ENCODE peak calls at places on chromosome 21, in five cellular contexts. T is heart right ventricle, B is esophagus muscularis mucosa, P is IMR-90, S is tibial artery. R is an unnamed sample. For H3K4me1, the result is how much of the 10 kb centered on the place peaks cover.

GRCh38 chr21:35982717-35983116 is 77.6 kb downstream of the SETD4 start:
- DNase-seq in T (no peak), S (no peak), P (no peak), B (no peak), R (no peak)

GRCh38 chr21:37455504-37455911 is 88.9 kb downstream of the DYRK1A start:
- DNase-seq in B (no peak), P (peak), S (no peak), T (no peak), R (no peak)

GRCh38 chr21:35072960-35073359 is 23.9 kb upstream of the RUNX1 start:
- DNase-seq in T (peak), S (no peak), B (no peak), P (peak), R (no peak)

GRCh38 chr21:28975401-28975800 is 17.3 kb downstream of the LTN1 start:
- DNase-seq in B (no peak), S (no peak), P (peak), T (no peak), R (no peak)

GRCh38 chr21:28447453-28447852 is 545.2 kb downstream of the LTN1 start:
- DNase-seq in P (peak), T (no peak), S (no peak), B (no peak), R (no peak)

GRCh38 chr21:37829043-37829442 is 87.2 kb downstream of the KCNJ6 start:
- DNase-seq in P (no peak), B (no peak), T (no peak), S (no peak), R (no peak)

GRCh38 chr21:41411449-41412089 is 14.5 kb upstream of the MX1 start:
- DNase-seq in P (no peak), B (no peak), T (no peak), S (no peak), R (peak)

GRCh38 chr21:19523731-19524130 is 1120.1 kb upstream of the TMPRSS15 start:
- DNase-seq in P (no peak), B (no peak), T (no peak), S (no peak), R (no peak)

GRCh38 chr21:15062566-15062965 is 2.2 kb downstream of the NRIP1 start:
- DNase-seq in S (no peak), P (no peak), T (no peak), B (no peak), R (no peak)

GRCh38 chr21:37675202-37675801 is 241.0 kb downstream of the KCNJ6 start:
- DNase-seq in T (peak), P (peak), S (no peak), B (no peak), R (peak)

GRCh38 chr21:18164933-18165332 is 79.7 kb upstream of the CHODL start:
- DNase-seq in T (no peak), B (no peak), P (no peak), S (no peak), R (no peak)

GRCh38 chr21:26769613-26770188 is 75.5 kb downstream of the ADAMTS1 start:
- DNase-seq in S (no peak), P (peak), T (peak), B (no peak), R (no peak)

GRCh38 chr21:20639026-20639425 is 359.2 kb upstream of the NCAM2 start:
- DNase-seq in S (no peak), T (no peak), B (no peak), P (no peak), R (no peak)

GRCh38 chr21:14962217-14962616 is 102.6 kb downstream of the NRIP1 start:
- DNase-seq in S (no peak), B (no peak), T (no peak), P (no peak), R (no peak)

GRCh38 chr21:35801388-35801787 is 258.9 kb downstream of the SETD4 start:
- DNase-seq in B (no peak), T (no peak), P (no peak), S (no peak), R (no peak)

GRCh38 chr21:35428041-35428400 is 378.9 kb upstream of the RUNX1 start:
- DNase-seq in T (no peak), S (no peak), P (peak), B (no peak), R (no peak)

GRCh38 chr21:34928637-34929036 is 120.5 kb downstream of the RUNX1 start:
- DNase-seq in T (no peak), B (no peak), S (no peak), P (no peak), R (no peak)

GRCh38 chr21:21434944-21435343 is 436.7 kb downstream of the NCAM2 start:
- DNase-seq in S (no peak), T (no peak), P (no peak), B (no peak), R (no peak)

GRCh38 chr21:36700961-36701911 is 2.3 kb downstream of the SIM2 start:
- DNase-seq in B (no peak), T (no peak), P (no peak), S (no peak), R (no peak)

GRCh38 chr21:15526793-15527192 is 203.0 kb upstream of the USP25 start:
- DNase-seq in T (no peak), P (no peak), B (no peak), S (no peak), R (no peak)

GRCh38 chr21:28892550-28893111 is 100.0 kb downstream of the LTN1 start:
- DNase-seq in T (no peak), P (no peak), S (no peak), B (no peak), R (no peak)

GRCh38 chr21:25752389-25752788 is 17.6 kb downstream of the GABPA start:
- DNase-seq in T (no peak), B (no peak), P (no peak), S (no peak), R (no peak)

GRCh38 chr21:36218691-36219090 is 62.1 kb downstream of the DOP1B start:
- DNase-seq in P (no peak), B (no peak), T (no peak), S (no peak), R (no peak)

GRCh38 chr21:35563885-35564451 is 496.4 kb downstream of the SETD4 start:
- DNase-seq in B (no peak), P (peak), S (peak), T (peak), R (no peak)

GRCh38 chr21:25296239-25296638 is 311.0 kb downstream of the MRPL39 start:
- DNase-seq in T (no peak), B (no peak), S (no peak), P (no peak), R (no peak)

GRCh38 chr21:27519357-27519756 is 552.5 kb upstream of the ADAMTS5 start:
- DNase-seq in T (no peak), P (peak), B (no peak), S (no peak), R (no peak)

GRCh38 chr21:37008705-37009104 is 2.2 kb downstream of the RIPPLY3 start:
- DNase-seq in S (no peak), P (no peak), B (no peak), T (no peak), R (no peak)

GRCh38 chr21:15794277-15794912 is 64.6 kb downstream of the USP25 start:
- DNase-seq in P (no peak), S (no peak), T (no peak), B (no peak), R (no peak)

GRCh38 chr21:27149034-27149433 is 182.1 kb upstream of the ADAMTS5 start:
- DNase-seq in B (no peak), S (no peak), T (no peak), P (peak), R (no peak)

GRCh38 chr21:25487046-25487594 is 120.2 kb downstream of the MRPL39 start:
- DNase-seq in P (no peak), T (no peak), B (no peak), S (no peak), R (no peak)

GRCh38 chr21:41451753-41452676 is 26.0 kb downstream of the MX1 start:
- DNase-seq in B (no peak), P (no peak), T (no peak), S (no peak), R (no peak)

GRCh38 chr21:15212214-15212613 is 147.4 kb upstream of the NRIP1 start:
- DNase-seq in B (no peak), S (no peak), P (no peak), T (no peak), R (no peak)

GRCh38 chr21:27505516-27505915 is 538.6 kb upstream of the ADAMTS5 start:
- DNase-seq in P (peak), T (no peak), B (no peak), S (no peak), R (no peak)

GRCh38 chr21:35381743-35382310 is 332.7 kb upstream of the RUNX1 start:
- DNase-seq in P (no peak), S (no peak), B (no peak), T (no peak), R (no peak)

GRCh38 chr21:24994717-24995116 is 612.6 kb downstream of the MRPL39 start:
- DNase-seq in P (no peak), S (no peak), B (no peak), T (no peak), R (no peak)

GRCh38 chr21:31180256-31181088 is 142.2 kb upstream of the KRTAP19-8 start:
- DNase-seq in S (no peak), P (peak), B (no peak), T (no peak), R (no peak)
- TF ChIP-seq CTCF in S (no peak), P (peak), B (peak), T (peak), R (peak)

DNA sequence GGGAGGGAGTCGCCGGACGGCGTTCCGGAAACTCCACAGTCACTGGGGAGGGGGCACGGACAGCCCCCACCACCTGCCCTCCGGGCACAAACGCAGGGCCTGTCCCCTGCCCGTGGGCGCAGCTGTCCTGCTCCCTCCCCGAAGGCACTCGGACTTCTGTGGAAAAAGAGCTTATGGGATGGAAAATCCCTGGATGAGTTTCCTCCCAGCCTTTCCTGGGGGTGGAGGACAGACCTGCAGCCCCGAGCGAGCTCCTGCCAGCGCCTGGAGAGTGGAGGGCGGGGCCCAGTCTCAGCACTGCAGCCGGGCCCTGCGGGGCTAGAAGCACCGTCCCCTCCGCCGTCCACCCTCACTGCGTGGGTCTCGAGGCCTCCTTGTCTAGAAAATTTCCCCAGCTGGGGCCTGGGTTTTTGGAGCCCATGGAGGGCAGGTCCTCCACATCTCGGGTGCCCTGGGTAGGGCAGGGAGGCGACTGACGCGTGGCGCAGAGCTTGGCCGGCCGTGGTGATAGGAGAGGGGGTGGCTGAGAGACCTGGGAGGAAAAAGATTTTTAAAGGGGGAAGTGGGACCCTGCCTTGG is 6.5 kb upstream of the COL6A1 start:
- DNase-seq in P (peak), T (peak), B (no peak), S (peak), R (no peak)
- H3K4me1 ChIP-seq in P (half or more), T (half or more), B (half or more), S (half or more), R (under half)

GRCh38 chr21:40049031-40049958 is 182.1 kb downstream of the PCP4 start:
- DNase-seq in P (peak), B (peak), S (peak), T (no peak), R (no peak)
- H3K27ac ChIP-seq in P (no peak), B (peak), S (peak), T (no peak), R (no peak)

GRCh38 chr21:16913010-16913409 is 599.8 kb upstream of the CXADR start:
- DNase-seq in B (no peak), P (no peak), S (no peak), T (no peak), R (no peak)
- TF ChIP-seq CTCF in B (no peak), P (no peak), S (no peak), T (no peak), R (no peak)

GRCh38 chr21:10464975-10465374 is 56.4 kb upstream of the TPTE start:
- DNase-seq in T (no peak), B (no peak), P (no peak), S (no peak), R (no peak)
- H3K4me1 ChIP-seq in T (under half), B (under half), P (under half), S (under half), R (under half)

GRCh38 chr21:45439901-45440461 is 35.0 kb downstream of the COL18A1 start:
- DNase-seq in S (no peak), T (no peak), B (no peak), P (no peak), R (no peak)
- H3K27ac ChIP-seq in S (peak), T (peak), B (peak), P (peak), R (no peak)

GRCh38 chr21:33406493-33406892 is 3.3 kb downstream of the IFNGR2 start:
- DNase-seq in S (no peak), P (no peak), B (no peak), T (no peak), R (no peak)

GRCh38 chr21:33402011-33402979 is 918 bp upstream of the IFNGR2 start:
- DNase-seq in P (peak), B (peak), S (peak), T (peak), R (no peak)

GRCh38 chr21:33401617-33401967 is 1.6 kb upstream of the IFNGR2 start:
- DNase-seq in P (no peak), B (no peak), S (no peak), T (no peak), R (no peak)

GRCh38 chr21:33403128-33403785 is at the start of gene IFNGR2:
- DNase-seq in B (no peak), T (peak), S (no peak), P (no peak), R (peak)

GRCh38 chr21:33403786-33404571 is 766 bp downstream of the IFNGR2 start:
- DNase-seq in T (peak), B (peak), S (peak), P (peak), R (no peak)
- TF ChIP-seq CTCF in T (no peak), B (no peak), S (no peak), P (no peak), R (no peak)

GRCh38 chr21:44876849-44877575 is 3.5 kb upstream of the PTTG1IP start:
- DNase-seq in T (no peak), P (no peak), S (no peak), B (no peak), R (no peak)

GRCh38 chr21:44875341-44875740 is 1.9 kb upstream of the PTTG1IP start:
- DNase-seq in P (peak), T (no peak), B (no peak), S (no peak), R (no peak)

GRCh38 chr21:44880762-44881585 is 7.5 kb upstream of the PTTG1IP start:
- DNase-seq in P (peak), S (no peak), T (no peak), B (no peak), R (no peak)

GRCh38 chr21:44881586-44881939 is 8.1 kb upstream of the PTTG1IP start:
- DNase-seq in P (no peak), T (no peak), S (no peak), B (no peak), R (no peak)

GRCh38 chr21:44878053-44878982 is 4.8 kb upstream of the PTTG1IP start:
- DNase-seq in B (no peak), P (peak), S (no peak), T (no peak), R (no peak)
- H3K4me1 ChIP-seq in B (under half), P (under half), S (under half), T (under half), R (under half)

DNA sequence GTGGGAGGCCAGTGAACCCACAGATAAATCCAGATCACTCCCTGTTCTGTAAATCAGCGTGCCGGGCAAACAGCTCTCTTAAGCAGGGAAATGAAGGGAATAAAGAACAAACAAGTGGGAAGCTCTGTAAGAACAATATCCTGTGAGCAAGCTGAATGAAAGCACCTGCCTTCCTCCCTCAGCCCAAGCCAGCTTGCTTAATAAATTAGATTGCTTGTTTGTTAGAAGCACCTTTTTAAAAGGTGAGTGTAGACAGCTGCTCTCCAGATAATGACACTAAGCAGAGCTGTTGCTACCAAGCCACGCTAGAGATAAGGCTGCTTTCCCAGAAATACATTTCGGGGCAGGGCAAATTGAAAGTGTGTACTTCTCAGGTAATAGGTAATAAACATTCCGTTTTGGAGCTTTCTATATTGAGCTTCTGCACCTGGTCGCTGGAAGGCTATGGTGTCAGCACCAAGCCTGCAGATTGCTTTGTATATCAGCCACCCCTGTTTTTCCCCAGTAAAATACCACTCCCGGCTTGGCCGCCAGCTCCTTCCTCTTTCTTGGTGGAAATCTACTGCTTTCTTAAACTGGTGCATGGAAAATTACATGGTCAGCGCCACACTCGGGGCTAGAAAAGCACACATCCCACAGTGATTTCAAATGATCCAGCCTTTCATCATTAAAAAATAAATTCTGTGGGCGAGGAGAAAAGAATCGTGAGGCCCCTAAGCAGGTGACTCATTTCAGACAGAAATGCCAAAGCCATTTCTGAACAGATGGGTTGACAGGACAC is 151.3 kb downstream of the ETS2 start:
- DNase-seq in S (no peak), P (peak), T (no peak), B (no peak), R (no peak)
- H3K27ac ChIP-seq in S (no peak), P (no peak), T (no peak), B (no peak), R (no peak)

GRCh38 chr21:42496120-42496838 is at the start of gene RSPH1:
- DNase-seq in S (peak), B (peak), T (peak), P (peak), R (peak)
- TF ChIP-seq CTCF in S (no peak), B (peak), T (no peak), P (no peak), R (no peak)